ENCODE peak calls at places on chromosome 20, in five cellular contexts. One of them, this sample, is unnamed. For H3K4me1, the result is how much of the 10 kb centered on the place peaks cover.

GRCh38 chr20:380763-381580 is 412 bp downstream of the TRIB3 start:
- DNase-seq in tibial nerve: no peak
- DNase-seq in uterus: peak
- DNase-seq in suprapubic skin: no peak
- DNase-seq in ovary: peak
- DNase-seq in this sample: peak

GRCh38 chr20:17916365-17916996 is 52.1 kb downstream of the SNX5 start:
- DNase-seq in suprapubic skin: no peak
- DNase-seq in uterus: no peak
- DNase-seq in ovary: no peak
- DNase-seq in tibial nerve: no peak
- DNase-seq in this sample: no peak

GRCh38 chr20:58131581-58132142 is 96.8 kb downstream of the ANKRD60 start:
- DNase-seq in suprapubic skin: peak
- DNase-seq in uterus: no peak
- DNase-seq in ovary: no peak
- DNase-seq in tibial nerve: no peak
- DNase-seq in this sample: no peak

GRCh38 chr20:45052698-45053440 is 48.1 kb downstream of the KCNS1 start:
- DNase-seq in uterus: no peak
- DNase-seq in suprapubic skin: no peak
- DNase-seq in tibial nerve: no peak
- DNase-seq in ovary: no peak
- DNase-seq in this sample: no peak

GRCh38 chr20:2691127-2691526 is 1.5 kb upstream of the EBF4 start:
- DNase-seq in ovary: no peak
- DNase-seq in tibial nerve: no peak
- DNase-seq in suprapubic skin: peak
- DNase-seq in uterus: no peak
- DNase-seq in this sample: no peak

GRCh38 chr20:57810511-57811372 is 100.9 kb upstream of the PMEPA1 start:
- DNase-seq in uterus: no peak
- DNase-seq in suprapubic skin: no peak
- DNase-seq in tibial nerve: no peak
- DNase-seq in ovary: no peak
- DNase-seq in this sample: no peak

GRCh38 chr20:17992224-17992637 is 23.4 kb downstream of the MGME1 start:
- DNase-seq in uterus: no peak
- DNase-seq in tibial nerve: no peak
- DNase-seq in suprapubic skin: no peak
- DNase-seq in ovary: no peak
- DNase-seq in this sample: no peak

GRCh38 chr20:15396026-15396425 is 1058.6 kb upstream of the FLRT3 start:
- DNase-seq in tibial nerve: no peak
- DNase-seq in uterus: no peak
- DNase-seq in ovary: no peak
- DNase-seq in suprapubic skin: no peak
- DNase-seq in this sample: no peak

GRCh38 chr20:36631651-36632050 is 14.3 kb downstream of the SLA2 start:
- DNase-seq in tibial nerve: no peak
- DNase-seq in suprapubic skin: no peak
- DNase-seq in uterus: no peak
- DNase-seq in ovary: no peak
- DNase-seq in this sample: no peak

GRCh38 chr20:47086316-47086715 is 191.7 kb downstream of the EYA2 start:
- DNase-seq in uterus: no peak
- DNase-seq in ovary: no peak
- DNase-seq in tibial nerve: no peak
- DNase-seq in suprapubic skin: no peak
- DNase-seq in this sample: no peak

GRCh38 chr20:11331096-11331495 is 586.6 kb upstream of the BTBD3 start:
- DNase-seq in uterus: no peak
- DNase-seq in suprapubic skin: no peak
- DNase-seq in tibial nerve: no peak
- DNase-seq in ovary: no peak
- DNase-seq in this sample: no peak

GRCh38 chr20:5862703-5863039 is 87.7 kb downstream of the TRMT6 start:
- DNase-seq in tibial nerve: no peak
- DNase-seq in uterus: no peak
- DNase-seq in ovary: no peak
- DNase-seq in suprapubic skin: no peak
- DNase-seq in this sample: no peak

GRCh38 chr20:24684421-24684871 is 215.0 kb downstream of the SYNDIG1 start:
- DNase-seq in uterus: no peak
- DNase-seq in ovary: no peak
- DNase-seq in tibial nerve: no peak
- DNase-seq in suprapubic skin: peak
- DNase-seq in this sample: no peak

GRCh38 chr20:52595492-52595891 is 376.7 kb upstream of the TSHZ2 start:
- DNase-seq in tibial nerve: no peak
- DNase-seq in suprapubic skin: no peak
- DNase-seq in uterus: no peak
- DNase-seq in ovary: no peak
- DNase-seq in this sample: no peak

GRCh38 chr20:3652646-3653596 is 10.3 kb downstream of the GFRA4 start:
- DNase-seq in uterus: no peak
- DNase-seq in suprapubic skin: peak
- DNase-seq in tibial nerve: no peak
- DNase-seq in ovary: no peak
- DNase-seq in this sample: no peak

GRCh38 chr20:45617591-45617990 is 11.9 kb upstream of the WFDC10A start:
- DNase-seq in suprapubic skin: no peak
- DNase-seq in tibial nerve: no peak
- DNase-seq in ovary: no peak
- DNase-seq in uterus: no peak
- DNase-seq in this sample: no peak

GRCh38 chr20:25246182-25246943 is 1.5 kb upstream of the PYGB start:
- DNase-seq in ovary: no peak
- DNase-seq in tibial nerve: no peak
- DNase-seq in suprapubic skin: no peak
- DNase-seq in uterus: no peak
- DNase-seq in this sample: no peak

GRCh38 chr20:22285555-22285954 is 298.8 kb downstream of the FOXA2 start:
- DNase-seq in suprapubic skin: no peak
- DNase-seq in tibial nerve: no peak
- DNase-seq in ovary: no peak
- DNase-seq in uterus: no peak
- DNase-seq in this sample: no peak
- H3K4me1 ChIP-seq in suprapubic skin: under half
- H3K4me1 ChIP-seq in tibial nerve: under half
- H3K4me1 ChIP-seq in ovary: under half
- H3K4me1 ChIP-seq in uterus: under half
- H3K4me1 ChIP-seq in this sample: under half

DNA sequence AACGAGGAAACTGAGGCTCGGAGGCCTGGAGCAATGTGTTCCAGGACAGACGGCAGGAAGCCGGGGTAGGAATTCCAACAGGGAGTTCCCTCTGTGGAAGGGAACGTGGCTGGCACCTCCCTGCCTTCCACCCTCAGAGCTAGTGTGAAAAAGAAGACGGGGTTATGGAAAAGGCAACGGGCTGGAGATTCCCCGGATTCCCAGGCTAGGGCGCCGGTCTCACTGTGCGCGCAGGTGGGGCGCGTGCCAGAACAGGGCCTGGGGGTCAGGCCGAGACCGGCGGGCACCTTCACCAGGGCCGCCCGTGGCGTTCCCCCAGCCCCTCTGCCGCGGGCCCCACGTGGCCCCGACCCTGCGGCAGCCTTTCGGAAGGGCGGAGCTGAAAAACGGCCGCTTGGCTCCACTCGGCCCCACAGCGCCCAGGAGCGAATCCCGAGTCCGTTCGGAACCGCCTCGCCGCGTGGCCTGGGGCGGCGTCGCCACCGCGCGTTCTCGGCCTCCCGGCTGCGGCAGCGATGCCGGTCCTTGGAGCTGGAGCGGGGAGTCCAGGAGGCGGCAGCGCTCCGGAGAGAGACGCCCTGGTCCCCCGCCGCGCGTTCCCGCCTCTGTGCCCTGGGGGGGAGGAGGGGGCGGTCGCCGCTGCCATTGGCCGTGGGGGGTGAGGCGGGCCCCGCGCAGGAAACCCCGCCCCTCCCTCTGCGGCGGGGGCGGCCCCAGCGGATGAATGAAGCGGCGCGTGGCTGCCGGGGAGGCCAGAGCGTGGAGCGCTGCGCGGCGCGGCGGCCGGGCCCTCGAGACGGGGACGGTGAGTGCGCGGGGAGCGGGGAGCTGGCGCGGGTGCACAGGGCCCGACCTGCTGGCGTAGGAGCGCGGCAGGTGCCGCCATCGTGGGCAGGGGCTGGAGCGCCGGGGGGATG is at the start of gene SLCO4A1:
- DNase-seq in uterus: peak
- DNase-seq in ovary: peak
- DNase-seq in tibial nerve: peak
- DNase-seq in suprapubic skin: no peak
- DNase-seq in this sample: peak
- TF ChIP-seq POLR2A in uterus: peak
- TF ChIP-seq POLR2A in ovary: peak
- TF ChIP-seq POLR2A in tibial nerve: no peak
- TF ChIP-seq POLR2A in suprapubic skin: no peak
- TF ChIP-seq POLR2A in this sample: no peak

GRCh38 chr20:16703570-16703969 is 26.3 kb upstream of the SNRPB2 start:
- DNase-seq in uterus: no peak
- DNase-seq in suprapubic skin: no peak
- DNase-seq in tibial nerve: no peak
- DNase-seq in ovary: no peak
- DNase-seq in this sample: no peak

GRCh38 chr20:16695633-16696032 is 34.2 kb upstream of the SNRPB2 start:
- DNase-seq in suprapubic skin: no peak
- DNase-seq in uterus: no peak
- DNase-seq in ovary: no peak
- DNase-seq in tibial nerve: no peak
- DNase-seq in this sample: no peak

GRCh38 chr20:16699287-16699686 is 30.5 kb upstream of the SNRPB2 start:
- DNase-seq in ovary: no peak
- DNase-seq in uterus: no peak
- DNase-seq in suprapubic skin: no peak
- DNase-seq in tibial nerve: no peak
- DNase-seq in this sample: no peak

DNA sequence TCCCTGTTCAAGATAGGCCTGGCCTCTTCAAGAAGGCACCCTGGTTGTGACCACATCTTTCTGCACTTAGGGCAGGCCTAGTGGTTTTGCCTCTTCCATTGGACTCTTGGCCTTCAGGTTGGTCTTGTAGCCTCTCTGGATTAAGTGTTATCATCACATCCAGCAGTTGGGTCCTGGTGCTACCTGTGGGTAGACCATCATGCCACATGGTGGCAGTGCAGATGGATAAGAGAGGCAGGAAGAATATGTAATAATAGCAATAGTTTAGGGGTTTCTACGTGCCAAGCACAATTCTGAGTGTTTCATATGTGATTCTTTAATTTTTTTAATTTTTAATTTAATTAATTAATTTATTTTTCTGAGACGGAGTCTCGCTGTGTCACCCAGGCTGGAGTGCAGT is 28.5 kb upstream of the SNRPB2 start:
- DNase-seq in ovary: no peak
- DNase-seq in uterus: no peak
- DNase-seq in suprapubic skin: no peak
- DNase-seq in tibial nerve: no peak
- DNase-seq in this sample: no peak
- TF ChIP-seq CTCF in ovary: no peak
- TF ChIP-seq CTCF in uterus: no peak
- TF ChIP-seq CTCF in suprapubic skin: no peak
- TF ChIP-seq CTCF in tibial nerve: no peak
- TF ChIP-seq CTCF in this sample: no peak

GRCh38 chr20:62701161-62702007 is 7.3 kb upstream of the NTSR1 start:
- DNase-seq in tibial nerve: no peak
- DNase-seq in suprapubic skin: no peak
- DNase-seq in ovary: no peak
- DNase-seq in uterus: no peak
- DNase-seq in this sample: no peak
- H3K4me1 ChIP-seq in tibial nerve: under half
- H3K4me1 ChIP-seq in suprapubic skin: under half
- H3K4me1 ChIP-seq in ovary: under half
- H3K4me1 ChIP-seq in uterus: under half
- H3K4me1 ChIP-seq in this sample: under half

GRCh38 chr20:63657937-63658748 is at the start of gene RTEL1:
- DNase-seq in tibial nerve: peak
- DNase-seq in ovary: peak
- DNase-seq in uterus: peak
- DNase-seq in suprapubic skin: peak
- DNase-seq in this sample: peak
- TF ChIP-seq POLR2A in tibial nerve: no peak
- TF ChIP-seq POLR2A in ovary: peak
- TF ChIP-seq POLR2A in uterus: no peak
- TF ChIP-seq POLR2A in suprapubic skin: no peak
- TF ChIP-seq POLR2A in this sample: peak

GRCh38 chr20:23668477-23668951 is 20.3 kb downstream of the CST4 start:
- DNase-seq in ovary: peak
- DNase-seq in suprapubic skin: no peak
- DNase-seq in uterus: peak
- DNase-seq in tibial nerve: peak
- DNase-seq in this sample: peak

GRCh38 chr20:23664954-23665353 is 23.9 kb downstream of the CST4 start:
- DNase-seq in suprapubic skin: no peak
- DNase-seq in tibial nerve: no peak
- DNase-seq in uterus: no peak
- DNase-seq in ovary: no peak
- DNase-seq in this sample: no peak

GRCh38 chr20:23667666-23668065 is 21.2 kb downstream of the CST4 start:
- DNase-seq in ovary: no peak
- DNase-seq in uterus: no peak
- DNase-seq in tibial nerve: no peak
- DNase-seq in suprapubic skin: no peak
- DNase-seq in this sample: no peak

GRCh38 chr20:23666698-23667097 is 22.1 kb downstream of the CST4 start:
- DNase-seq in ovary: no peak
- DNase-seq in suprapubic skin: no peak
- DNase-seq in tibial nerve: no peak
- DNase-seq in uterus: no peak
- DNase-seq in this sample: no peak

GRCh38 chr20:23666189-23666588 is 22.6 kb downstream of the CST4 start:
- DNase-seq in uterus: no peak
- DNase-seq in suprapubic skin: no peak
- DNase-seq in tibial nerve: no peak
- DNase-seq in ovary: no peak
- DNase-seq in this sample: no peak
- TF ChIP-seq CTCF in uterus: no peak
- TF ChIP-seq CTCF in suprapubic skin: no peak
- TF ChIP-seq CTCF in tibial nerve: no peak
- TF ChIP-seq CTCF in ovary: no peak
- TF ChIP-seq CTCF in this sample: no peak

This sample was measured in heart left ventricle.